ENCODE peak calls at places on chromosomes 7 and 10, in eight cellular contexts. One of them, this sample, is unnamed.

GRCh38 chr7:99254390-99254789 is 18.2 kb upstream of the MYH16 start:
- DNase-seq in CD8-positive, alpha-beta T cell: no peak
- DNase-seq in heart right ventricle: no peak
- DNase-seq in tibial artery: no peak
- DNase-seq in uterus: no peak
- DNase-seq in heart left ventricle: no peak
- DNase-seq in adrenal gland: no peak
- DNase-seq in foreskin fibroblast: no peak
- DNase-seq in this sample: no peak

GRCh38 chr7:107993879-107994278 is 9.1 kb downstream of the LAMB1 start:
- DNase-seq in CD8-positive, alpha-beta T cell: no peak
- DNase-seq in heart right ventricle: no peak
- DNase-seq in tibial artery: no peak
- DNase-seq in uterus: no peak
- DNase-seq in heart left ventricle: no peak
- DNase-seq in adrenal gland: no peak
- DNase-seq in foreskin fibroblast: no peak
- DNase-seq in this sample: no peak

GRCh38 chr10:99976886-99977391 is 32.8 kb downstream of the DNMBP start:
- DNase-seq in CD8-positive, alpha-beta T cell: no peak
- DNase-seq in heart right ventricle: no peak
- DNase-seq in tibial artery: no peak
- DNase-seq in uterus: no peak
- DNase-seq in heart left ventricle: no peak
- DNase-seq in adrenal gland: no peak
- DNase-seq in foreskin fibroblast: peak; percentile 97
- DNase-seq in this sample: peak; percentile 80

GRCh38 chr7:111108526-111108925 is 17.6 kb downstream of the LRRN3 start:
- DNase-seq in CD8-positive, alpha-beta T cell: no peak
- DNase-seq in heart right ventricle: no peak
- DNase-seq in tibial artery: no peak
- DNase-seq in uterus: no peak
- DNase-seq in heart left ventricle: no peak
- DNase-seq in adrenal gland: no peak
- DNase-seq in foreskin fibroblast: peak; percentile 74
- DNase-seq in this sample: no peak

GRCh38 chr10:44385726-44386438 is 985 bp upstream of the CXCL12 start:
- DNase-seq in CD8-positive, alpha-beta T cell: no peak
- DNase-seq in heart right ventricle: peak; percentile 21
- DNase-seq in tibial artery: peak; percentile 68
- DNase-seq in uterus: peak; percentile 37
- DNase-seq in heart left ventricle: no peak
- DNase-seq in adrenal gland: peak; percentile 24
- DNase-seq in foreskin fibroblast: no peak
- DNase-seq in this sample: no peak

GRCh38 chr10:71176661-71177060 is 35.7 kb upstream of the UNC5B start:
- DNase-seq in CD8-positive, alpha-beta T cell: no peak
- DNase-seq in heart right ventricle: no peak
- DNase-seq in tibial artery: no peak
- DNase-seq in uterus: no peak
- DNase-seq in heart left ventricle: no peak
- DNase-seq in adrenal gland: no peak
- DNase-seq in foreskin fibroblast: no peak
- DNase-seq in this sample: no peak

GRCh38 chr10:112650588-112651030 is 203.6 kb downstream of the VTI1A start:
- DNase-seq in CD8-positive, alpha-beta T cell: no peak
- DNase-seq in heart right ventricle: no peak
- DNase-seq in tibial artery: no peak
- DNase-seq in uterus: no peak
- DNase-seq in heart left ventricle: no peak
- DNase-seq in adrenal gland: no peak
- DNase-seq in foreskin fibroblast: peak; percentile 32
- DNase-seq in this sample: no peak

GRCh38 chr7:106216517-106217088 is 68.2 kb downstream of the NAMPT start:
- DNase-seq in CD8-positive, alpha-beta T cell: no peak
- DNase-seq in heart right ventricle: peak; percentile 51
- DNase-seq in tibial artery: peak; percentile 73
- DNase-seq in uterus: peak; percentile 63
- DNase-seq in heart left ventricle: no peak
- DNase-seq in adrenal gland: peak; percentile 55
- DNase-seq in foreskin fibroblast: peak; percentile 97
- DNase-seq in this sample: peak; percentile 75

GRCh38 chr10:99984201-99984600 is 25.5 kb downstream of the DNMBP start:
- DNase-seq in CD8-positive, alpha-beta T cell: no peak
- DNase-seq in heart right ventricle: no peak
- DNase-seq in tibial artery: no peak
- DNase-seq in uterus: no peak
- DNase-seq in heart left ventricle: no peak
- DNase-seq in adrenal gland: no peak
- DNase-seq in foreskin fibroblast: peak; percentile 63
- DNase-seq in this sample: no peak

GRCh38 chr7:13908667-13909382 is 80.6 kb downstream of the ETV1 start:
- DNase-seq in CD8-positive, alpha-beta T cell: peak; percentile 27
- DNase-seq in heart right ventricle: no peak
- DNase-seq in tibial artery: no peak
- DNase-seq in uterus: no peak
- DNase-seq in heart left ventricle: no peak
- DNase-seq in adrenal gland: no peak
- DNase-seq in foreskin fibroblast: peak; percentile 64
- DNase-seq in this sample: no peak
- H3K4me3 ChIP-seq in CD8-positive, alpha-beta T cell: no peak overlapping the region
- H3K4me3 ChIP-seq in heart right ventricle: no peak overlapping the region
- H3K4me3 ChIP-seq in tibial artery: no peak overlapping the region
- H3K4me3 ChIP-seq in uterus: no peak overlapping the region
- H3K4me3 ChIP-seq in heart left ventricle: no peak overlapping the region
- H3K4me3 ChIP-seq in adrenal gland: no peak overlapping the region
- H3K4me3 ChIP-seq in foreskin fibroblast: no peak overlapping the region
- H3K4me3 ChIP-seq in this sample: no peak overlapping the region

GRCh38 chr7:113405296-113406056 is 287.1 kb upstream of the SMIM30 start:
- DNase-seq in CD8-positive, alpha-beta T cell: no peak
- DNase-seq in heart right ventricle: no peak
- DNase-seq in tibial artery: no peak
- DNase-seq in uterus: no peak
- DNase-seq in heart left ventricle: no peak
- DNase-seq in adrenal gland: no peak
- DNase-seq in foreskin fibroblast: no peak
- DNase-seq in this sample: no peak

GRCh38 chr7:113402005-113402404 is 283.7 kb upstream of the SMIM30 start:
- DNase-seq in CD8-positive, alpha-beta T cell: no peak
- DNase-seq in heart right ventricle: no peak
- DNase-seq in tibial artery: no peak
- DNase-seq in uterus: no peak
- DNase-seq in heart left ventricle: no peak
- DNase-seq in adrenal gland: no peak
- DNase-seq in foreskin fibroblast: no peak
- DNase-seq in this sample: no peak

GRCh38 chr7:113408999-113409398 is 290.6 kb upstream of the SMIM30 start:
- DNase-seq in CD8-positive, alpha-beta T cell: no peak
- DNase-seq in heart right ventricle: no peak
- DNase-seq in tibial artery: no peak
- DNase-seq in uterus: no peak
- DNase-seq in heart left ventricle: no peak
- DNase-seq in adrenal gland: no peak
- DNase-seq in foreskin fibroblast: no peak
- DNase-seq in this sample: no peak

GRCh38 chr7:113404245-113404644 is 285.9 kb upstream of the SMIM30 start:
- DNase-seq in CD8-positive, alpha-beta T cell: no peak
- DNase-seq in heart right ventricle: no peak
- DNase-seq in tibial artery: no peak
- DNase-seq in uterus: no peak
- DNase-seq in heart left ventricle: no peak
- DNase-seq in adrenal gland: no peak
- DNase-seq in foreskin fibroblast: no peak
- DNase-seq in this sample: no peak
- TF ChIP-seq CTCF in CD8-positive, alpha-beta T cell: no peak
- TF ChIP-seq CTCF in heart right ventricle: no peak
- TF ChIP-seq CTCF in tibial artery: no peak
- TF ChIP-seq CTCF in uterus: no peak
- TF ChIP-seq CTCF in heart left ventricle: no peak
- TF ChIP-seq CTCF in adrenal gland: no peak
- TF ChIP-seq CTCF in foreskin fibroblast: no peak
- TF ChIP-seq CTCF in this sample: peak; percentile 27

DNA sequence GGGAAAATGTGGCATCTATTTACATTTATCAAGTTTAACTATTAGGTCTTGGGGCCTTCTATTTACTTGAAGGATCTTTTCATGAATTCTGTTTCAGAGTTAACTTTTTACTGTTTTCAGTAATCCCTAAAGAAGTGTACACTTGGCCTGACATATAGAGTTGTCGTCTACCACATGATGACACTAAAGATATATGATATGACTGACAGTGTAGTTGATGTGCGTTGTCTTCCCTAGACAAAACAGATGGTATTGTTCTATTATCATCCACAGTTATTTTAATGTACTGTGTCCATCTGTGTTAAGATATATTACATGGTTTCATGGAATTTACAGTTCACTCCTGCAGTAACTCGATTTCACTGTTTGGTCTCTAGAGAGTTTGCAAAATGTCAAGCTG is 18.0 kb downstream of the FOXP2 start:
- DNase-seq in CD8-positive, alpha-beta T cell: no peak
- DNase-seq in heart right ventricle: no peak
- DNase-seq in tibial artery: no peak
- DNase-seq in uterus: no peak
- DNase-seq in heart left ventricle: no peak
- DNase-seq in adrenal gland: no peak
- DNase-seq in foreskin fibroblast: no peak
- DNase-seq in this sample: no peak
- H3K4me3 ChIP-seq in CD8-positive, alpha-beta T cell: no peak overlapping the region
- H3K4me3 ChIP-seq in heart right ventricle: no peak overlapping the region
- H3K4me3 ChIP-seq in tibial artery: no peak overlapping the region
- H3K4me3 ChIP-seq in uterus: no peak overlapping the region
- H3K4me3 ChIP-seq in heart left ventricle: no peak overlapping the region
- H3K4me3 ChIP-seq in adrenal gland: no peak overlapping the region
- H3K4me3 ChIP-seq in foreskin fibroblast: no peak overlapping the region
- H3K4me3 ChIP-seq in this sample: no peak overlapping the region

GRCh38 chr7:44060091-44060947 is 5.0 kb downstream of the PGAM2 start:
- DNase-seq in CD8-positive, alpha-beta T cell: no peak
- DNase-seq in heart right ventricle: no peak
- DNase-seq in tibial artery: peak; percentile 53
- DNase-seq in uterus: no peak
- DNase-seq in heart left ventricle: peak; percentile 61
- DNase-seq in adrenal gland: no peak
- DNase-seq in foreskin fibroblast: no peak
- DNase-seq in this sample: no peak
- TF ChIP-seq CTCF in CD8-positive, alpha-beta T cell: no peak
- TF ChIP-seq CTCF in heart right ventricle: no peak
- TF ChIP-seq CTCF in tibial artery: no peak
- TF ChIP-seq CTCF in uterus: no peak
- TF ChIP-seq CTCF in heart left ventricle: no peak
- TF ChIP-seq CTCF in adrenal gland: no peak
- TF ChIP-seq CTCF in foreskin fibroblast: no peak
- TF ChIP-seq CTCF in this sample: no peak

GRCh38 chr7:15439853-15440252 is 122.0 kb downstream of the AGMO start:
- DNase-seq in CD8-positive, alpha-beta T cell: no peak
- DNase-seq in heart right ventricle: no peak
- DNase-seq in tibial artery: no peak
- DNase-seq in uterus: no peak
- DNase-seq in heart left ventricle: no peak
- DNase-seq in adrenal gland: no peak
- DNase-seq in foreskin fibroblast: no peak
- DNase-seq in this sample: no peak
- H3K4me3 ChIP-seq in CD8-positive, alpha-beta T cell: no peak overlapping the region
- H3K4me3 ChIP-seq in heart right ventricle: no peak overlapping the region
- H3K4me3 ChIP-seq in tibial artery: no peak overlapping the region
- H3K4me3 ChIP-seq in uterus: no peak overlapping the region
- H3K4me3 ChIP-seq in heart left ventricle: no peak overlapping the region
- H3K4me3 ChIP-seq in adrenal gland: no peak overlapping the region
- H3K4me3 ChIP-seq in foreskin fibroblast: no peak overlapping the region
- H3K4me3 ChIP-seq in this sample: no peak overlapping the region

DNA sequence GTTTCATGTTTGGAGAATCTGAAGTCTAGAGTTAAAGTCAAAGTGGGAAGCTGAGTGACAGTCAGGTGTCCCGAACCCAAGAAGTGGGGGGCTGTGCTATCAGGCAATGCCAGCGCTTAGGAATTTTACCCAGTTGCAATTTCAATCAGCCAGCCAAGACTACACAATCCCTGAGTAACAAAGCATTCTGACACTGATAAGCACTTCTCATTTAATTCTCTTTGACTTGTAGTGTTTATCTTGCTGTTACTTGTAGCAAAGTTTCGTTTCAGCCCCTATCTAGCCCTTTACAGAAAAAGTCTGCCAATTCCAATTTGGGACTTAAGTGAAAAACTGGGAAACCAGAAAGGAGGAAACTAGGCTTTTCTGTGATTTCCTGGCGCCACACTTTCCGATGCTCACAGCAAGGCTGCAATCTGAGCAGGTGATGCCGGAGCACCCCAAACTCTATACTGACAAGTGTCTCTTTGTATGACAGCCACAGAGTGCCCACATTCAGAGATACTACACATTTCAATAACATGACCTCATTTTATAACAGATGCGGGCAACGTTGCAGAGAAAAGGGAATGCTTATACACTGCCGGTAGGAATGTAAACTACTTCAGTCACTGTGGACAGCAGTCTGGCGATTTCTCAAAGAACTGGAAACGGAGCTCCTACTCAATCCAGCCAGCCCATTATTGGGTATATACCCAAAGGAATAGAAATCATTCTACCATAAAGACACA is 61.0 kb downstream of the ITIH5 start:
- DNase-seq in CD8-positive, alpha-beta T cell: no peak
- DNase-seq in heart right ventricle: no peak
- DNase-seq in tibial artery: no peak
- DNase-seq in uterus: no peak
- DNase-seq in heart left ventricle: no peak
- DNase-seq in adrenal gland: no peak
- DNase-seq in foreskin fibroblast: no peak
- DNase-seq in this sample: no peak
- TF ChIP-seq CTCF in CD8-positive, alpha-beta T cell: no peak
- TF ChIP-seq CTCF in heart right ventricle: no peak
- TF ChIP-seq CTCF in tibial artery: no peak
- TF ChIP-seq CTCF in uterus: no peak
- TF ChIP-seq CTCF in heart left ventricle: no peak
- TF ChIP-seq CTCF in adrenal gland: no peak
- TF ChIP-seq CTCF in foreskin fibroblast: no peak
- TF ChIP-seq CTCF in this sample: no peak

GRCh38 chr7:91267558-91267955 is 3.3 kb downstream of the FZD1 start:
- DNase-seq in CD8-positive, alpha-beta T cell: no peak
- DNase-seq in heart right ventricle: peak; percentile 19
- DNase-seq in tibial artery: no peak
- DNase-seq in uterus: no peak
- DNase-seq in heart left ventricle: no peak
- DNase-seq in adrenal gland: no peak
- DNase-seq in foreskin fibroblast: peak; percentile 50
- DNase-seq in this sample: no peak
- H3K4me3 ChIP-seq in CD8-positive, alpha-beta T cell: no peak overlapping the region
- H3K4me3 ChIP-seq in heart right ventricle: peak overlapping the region; percentile 84
- H3K4me3 ChIP-seq in tibial artery: peak overlapping the region; percentile 76
- H3K4me3 ChIP-seq in uterus: peak overlapping the region; percentile 15
- H3K4me3 ChIP-seq in heart left ventricle: peak overlapping the region; percentile 85
- H3K4me3 ChIP-seq in adrenal gland: no peak overlapping the region
- H3K4me3 ChIP-seq in foreskin fibroblast: peak overlapping the region; percentile 72
- H3K4me3 ChIP-seq in this sample: peak overlapping the region; percentile 81

GRCh38 chr10:5888843-5889623 is 660 bp downstream of the ANKRD16 start:
- DNase-seq in CD8-positive, alpha-beta T cell: peak; percentile 36
- DNase-seq in heart right ventricle: no peak
- DNase-seq in tibial artery: peak; percentile 72
- DNase-seq in uterus: peak; percentile 40
- DNase-seq in heart left ventricle: peak; percentile 72
- DNase-seq in adrenal gland: no peak
- DNase-seq in foreskin fibroblast: peak; percentile 56
- DNase-seq in this sample: no peak
- TF ChIP-seq CTCF in CD8-positive, alpha-beta T cell: no peak
- TF ChIP-seq CTCF in heart right ventricle: no peak
- TF ChIP-seq CTCF in tibial artery: no peak
- TF ChIP-seq CTCF in uterus: no peak
- TF ChIP-seq CTCF in heart left ventricle: no peak
- TF ChIP-seq CTCF in adrenal gland: no peak
- TF ChIP-seq CTCF in foreskin fibroblast: no peak
- TF ChIP-seq CTCF in this sample: no peak

This sample was measured in retinal pigment epithelial cell.